ENCODE peak calls at places on chromosomes 11 and 22, in four cellular contexts. V is lung, A is Peyer's patch, Q is HFFc6. F is an unnamed sample.

GRCh38 chr11:130778026-130778425 is 138.3 kb downstream of the SNX19 start:
- DNase-seq in V (peak; percentile 16), A (no peak), Q (no peak), F (no peak)

GRCh38 chr11:83725718-83726117 is 439.6 kb upstream of the CCDC90B start:
- DNase-seq in V (no peak), A (no peak), Q (no peak), F (no peak)

GRCh38 chr22:19448076-19448607 is 631 bp upstream of the C22orf39 start:
- DNase-seq in V (peak; percentile 35), A (peak; percentile 55), Q (peak; percentile 43), F (peak; percentile 65)

GRCh38 chr11:10486161-10486840 is 31.2 kb downstream of the AMPD3 start:
- DNase-seq in V (no peak), A (no peak), Q (no peak), F (no peak)

GRCh38 chr11:35346472-35347136 is 72.8 kb downstream of the SLC1A2 start:
- DNase-seq in V (no peak), A (no peak), Q (no peak), F (no peak)

GRCh38 chr11:132911186-132911585 is 621.1 kb downstream of the OPCML start:
- DNase-seq in V (no peak), A (no peak), Q (no peak), F (no peak)

GRCh38 chr11:134358853-134359490 is 27.2 kb downstream of the GLB1L2 start:
- DNase-seq in V (no peak), A (no peak), Q (no peak), F (no peak)

GRCh38 chr11:88484873-88485621 is 147.5 kb upstream of the CTSC start:
- DNase-seq in V (no peak), A (no peak), Q (peak; percentile 28), F (peak; percentile 42)

GRCh38 chr11:86160546-86161149 is 83.9 kb upstream of the EED start:
- DNase-seq in V (no peak), A (no peak), Q (peak; percentile 77), F (no peak)

GRCh38 chr22:45319319-45319675 is 9.6 kb downstream of the FAM118A start:
- DNase-seq in V (no peak), A (no peak), Q (no peak), F (no peak)

GRCh38 chr11:8586184-8586583 is 7.8 kb downstream of the STK33 start:
- DNase-seq in V (no peak), A (no peak), Q (no peak), F (no peak)

GRCh38 chr11:78420255-78420764 is 2.7 kb upstream of the GAB2 start:
- DNase-seq in V (peak; percentile 65), A (peak; percentile 79), Q (peak; percentile 81), F (peak; percentile 75)

GRCh38 chr11:72760543-72761400 is 8.6 kb upstream of the ARAP1 start:
- DNase-seq in V (no peak), A (no peak), Q (no peak), F (no peak)

GRCh38 chr11:132848336-132848735 is 684.0 kb downstream of the OPCML start:
- DNase-seq in V (no peak), A (no peak), Q (no peak), F (no peak)

GRCh38 chr11:45091563-45092392 is 54.7 kb upstream of the PRDM11 start:
- DNase-seq in V (no peak), A (no peak), Q (no peak), F (no peak)

GRCh38 chr22:48799227-48799970 is 1028.3 kb downstream of the BRD1 start:
- DNase-seq in V (no peak), A (no peak), Q (no peak), F (no peak)

GRCh38 chr11:82732734-82733443 is 775 bp downstream of the FAM181B start:
- DNase-seq in V (no peak), A (no peak), Q (no peak), F (peak; percentile 49)

GRCh38 chr11:116697639-116698038 is 75.1 kb downstream of the BUD13 start:
- DNase-seq in V (peak; percentile 24), A (no peak), Q (no peak), F (no peak)

GRCh38 chr11:101224221-101224620 is 94.6 kb upstream of the PGR start:
- DNase-seq in V (no peak), A (no peak), Q (no peak), F (no peak)

GRCh38 chr11:62600367-62601113 is 1.1 kb downstream of the MTA2 start:
- DNase-seq in V (no peak), A (no peak), Q (no peak), F (no peak)

GRCh38 chr22:28750471-28750881 is 8.6 kb downstream of the HSCB start:
- DNase-seq in V (no peak), A (no peak), Q (peak; percentile 58), F (no peak)

GRCh38 chr22:36541831-36542391 is 12.9 kb upstream of the EIF3D start:
- DNase-seq in V (no peak), A (no peak), Q (peak; percentile 94), F (no peak)

GRCh38 chr11:13210424-13210823 is 67.2 kb upstream of the BMAL1 start:
- DNase-seq in V (peak; percentile 58), A (no peak), Q (peak; percentile 76), F (peak; percentile 46)

GRCh38 chr11:34149786-34150185 is 44.4 kb downstream of the NAT10 start:
- DNase-seq in V (no peak), A (no peak), Q (no peak), F (no peak)

GRCh38 chr11:70364745-70365535 is 33.4 kb upstream of the CTTN start:
- DNase-seq in V (no peak), A (no peak), Q (no peak), F (no peak)

GRCh38 chr11:130675456-130675855 is 227.0 kb downstream of the ADAMTS15 start:
- DNase-seq in V (no peak), A (no peak), Q (peak; percentile 32), F (peak; percentile 70)

GRCh38 chr11:123694551-123694950 is 40.1 kb upstream of the SCN3B start:
- DNase-seq in V (no peak), A (no peak), Q (no peak), F (no peak)

GRCh38 chr11:101913631-101914030 is 1.2 kb upstream of the CEP126 start:
- DNase-seq in V (no peak), A (no peak), Q (no peak), F (no peak)

GRCh38 chr11:44700009-44700408 is 26.8 kb upstream of the TSPAN18 start:
- DNase-seq in V (no peak), A (no peak), Q (no peak), F (no peak)

GRCh38 chr22:25637672-25638071 is 73.2 kb downstream of the GRK3 start:
- DNase-seq in V (no peak), A (no peak), Q (no peak), F (no peak)

GRCh38 chr11:44760917-44761545 is 34.3 kb downstream of the TSPAN18 start:
- DNase-seq in V (no peak), A (no peak), Q (peak; percentile 80), F (no peak)

GRCh38 chr11:2208691-2209369 is 37.2 kb upstream of the TH start:
- DNase-seq in V (no peak), A (no peak), Q (no peak), F (peak; percentile 18)
- TF ChIP-seq CTCF in V (no peak), A (no peak), Q (peak; percentile 20), F (no peak)

DNA sequence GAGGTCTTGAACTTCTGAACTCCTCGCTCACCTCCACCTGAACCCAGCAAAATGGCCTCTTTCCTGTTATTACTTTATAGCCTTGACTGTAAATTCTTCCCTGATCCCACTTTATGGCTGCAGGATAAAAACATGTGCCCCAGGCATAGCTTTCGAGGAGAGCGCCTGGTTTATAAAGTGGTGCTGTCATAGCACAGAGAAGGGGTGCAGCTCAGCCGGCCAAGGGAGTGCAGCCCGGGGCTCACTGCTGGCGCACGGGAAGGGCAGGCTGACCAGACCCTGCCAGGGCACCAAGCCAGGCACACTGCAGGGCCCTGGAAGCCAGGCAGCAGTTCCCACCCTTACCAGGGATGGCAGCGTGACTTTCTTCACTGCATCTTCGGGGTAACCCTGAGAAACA is 50.9 kb downstream of the ISX start:
- DNase-seq in V (no peak), A (no peak), Q (no peak), F (no peak)
- TF ChIP-seq CTCF in V (no peak), A (no peak), Q (no peak), F (no peak)

DNA sequence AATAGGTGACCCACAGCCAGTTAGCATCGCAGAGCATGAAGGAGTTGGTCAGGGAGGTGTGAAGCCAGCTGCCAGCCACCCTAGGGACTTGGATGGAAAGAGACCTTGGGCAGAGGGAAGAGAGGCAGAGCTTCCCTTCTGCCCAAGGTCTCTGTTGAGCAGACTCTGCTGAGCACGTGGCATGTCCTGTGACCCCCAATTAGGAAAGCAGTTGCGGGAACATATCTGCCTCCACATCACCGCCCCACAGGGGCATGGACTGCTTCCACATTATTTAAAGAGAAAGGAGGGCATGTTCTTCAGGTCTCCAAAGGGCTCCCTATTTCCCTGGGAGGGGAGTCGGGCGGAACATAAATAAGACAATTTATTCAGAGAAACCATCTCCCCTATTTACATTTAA is 88.6 kb upstream of the THY1 start:
- DNase-seq in V (no peak), A (no peak), Q (no peak), F (no peak)
- TF ChIP-seq CTCF in V (no peak), A (no peak), Q (no peak), F (no peak)

GRCh38 chr11:11856638-11857037 is 14.9 kb downstream of the USP47 start:
- DNase-seq in V (no peak), A (no peak), Q (peak; percentile 35), F (no peak)
- TF ChIP-seq CTCF in V (no peak), A (no peak), Q (no peak), F (no peak)